ENCODE peak calls at places on chromosome 16, in six cellular contexts. S is WTC11, G is GM12878, J is H1, W is K562, P is HepG2. U is an unnamed sample.

GRCh38 chr16:57107324-57107922 is 15.0 kb downstream of the CPNE2 start:
- DNase-seq in S (no peak), G (no peak), J (no peak), W (no peak), P (no peak), U (no peak)

GRCh38 chr16:10485698-10486382 is 94.6 kb downstream of the EMP2 start:
- DNase-seq in S (no peak), G (no peak), J (no peak), W (no peak), P (no peak), U (no peak)

GRCh38 chr16:27617678-27618077 is 67.7 kb downstream of the KATNIP start:
- DNase-seq in S (no peak), G (no peak), J (no peak), W (no peak), P (no peak), U (no peak)

GRCh38 chr16:79483336-79483735 is 117.2 kb downstream of the MAF start:
- DNase-seq in S (no peak), G (no peak), J (no peak), W (no peak), P (no peak), U (no peak)

GRCh38 chr16:73183678-73184092 is 135.8 kb upstream of the ZFHX3 start:
- DNase-seq in S (no peak), G (no peak), J (no peak), W (no peak), P (no peak), U (no peak)

GRCh38 chr16:84562174-84562815 is 55.6 kb downstream of the COTL1 start:
- DNase-seq in S (no peak), G (peak), J (no peak), W (no peak), P (no peak), U (no peak)

GRCh38 chr16:79599837-79600635 is 501 bp downstream of the MAF start:
- DNase-seq in S (peak), G (no peak), J (peak), W (no peak), P (no peak), U (peak)

GRCh38 chr16:57372372-57373116 is at the start of gene CX3CL1:
- DNase-seq in S (peak), G (no peak), J (peak), W (no peak), P (peak), U (peak)

GRCh38 chr16:57137566-57138273 is 45.3 kb downstream of the CPNE2 start:
- DNase-seq in S (no peak), G (no peak), J (no peak), W (no peak), P (no peak), U (no peak)

GRCh38 chr16:15857779-15858560 is 1.1 kb upstream of the MYH11 start:
- DNase-seq in S (peak), G (no peak), J (peak), W (no peak), P (no peak), U (peak)

GRCh38 chr16:20675488-20676267 is 21.8 kb downstream of the ACSM1 start:
- DNase-seq in S (peak), G (peak), J (peak), W (no peak), P (peak), U (peak)

GRCh38 chr16:3774156-3774767 is 56.9 kb upstream of the TRAP1 start:
- DNase-seq in S (no peak), G (no peak), J (no peak), W (no peak), P (no peak), U (no peak)

GRCh38 chr16:28202147-28202746 is 9.5 kb downstream of the XPO6 start:
- DNase-seq in S (no peak), G (no peak), J (no peak), W (peak), P (no peak), U (peak)

GRCh38 chr16:85327731-85328664 is 215.7 kb upstream of the CIBAR2 start:
- DNase-seq in S (peak), G (no peak), J (peak), W (peak), P (no peak), U (peak)

DNA sequence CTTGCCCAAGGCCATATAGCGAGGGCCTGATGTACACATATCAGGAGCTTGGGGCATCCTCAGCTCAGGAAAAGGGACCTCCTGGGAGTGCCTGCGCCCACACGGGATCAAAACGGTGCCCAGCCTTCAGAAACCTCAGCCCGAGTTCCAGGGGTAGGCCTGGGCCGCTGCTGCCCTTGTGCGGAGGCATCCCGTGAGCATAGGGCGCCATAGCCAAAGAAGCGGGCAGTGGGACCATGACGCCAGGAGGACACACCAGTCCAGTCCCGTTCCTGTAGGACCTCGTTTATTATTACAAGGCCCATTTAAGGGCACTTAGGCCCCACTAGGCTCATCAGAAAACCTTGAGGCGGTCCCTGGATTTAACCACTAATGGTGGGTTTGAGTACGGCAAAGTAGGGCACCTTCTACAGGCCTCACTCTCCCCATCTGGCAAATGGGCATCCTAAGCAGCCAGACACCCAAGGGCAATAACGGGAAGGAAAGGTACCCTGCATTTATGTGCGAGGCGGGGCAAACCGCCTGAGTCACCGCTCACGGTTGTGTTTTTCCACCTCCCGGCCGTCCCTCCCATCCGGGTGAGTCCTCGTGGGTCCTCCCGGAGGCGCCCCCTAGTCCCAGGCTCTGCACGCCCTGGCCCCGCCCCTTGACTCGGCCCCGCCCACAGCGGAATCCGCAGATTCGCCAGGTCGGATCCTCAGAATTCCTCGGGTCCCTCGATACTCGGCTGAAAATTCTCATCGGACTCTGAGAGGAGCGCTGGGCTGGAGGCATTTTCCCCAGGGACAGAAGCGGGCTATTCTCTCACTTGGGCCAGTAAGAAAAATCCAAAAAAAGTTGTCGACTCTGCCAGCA is 726 bp upstream of the SETD1A start:
- DNase-seq in S (peak), G (no peak), J (peak), W (peak), P (peak), U (peak)
- TF ChIP-seq CTCF in S (no peak), G (peak), J (no peak), W (peak), P (peak), U (peak)

DNA sequence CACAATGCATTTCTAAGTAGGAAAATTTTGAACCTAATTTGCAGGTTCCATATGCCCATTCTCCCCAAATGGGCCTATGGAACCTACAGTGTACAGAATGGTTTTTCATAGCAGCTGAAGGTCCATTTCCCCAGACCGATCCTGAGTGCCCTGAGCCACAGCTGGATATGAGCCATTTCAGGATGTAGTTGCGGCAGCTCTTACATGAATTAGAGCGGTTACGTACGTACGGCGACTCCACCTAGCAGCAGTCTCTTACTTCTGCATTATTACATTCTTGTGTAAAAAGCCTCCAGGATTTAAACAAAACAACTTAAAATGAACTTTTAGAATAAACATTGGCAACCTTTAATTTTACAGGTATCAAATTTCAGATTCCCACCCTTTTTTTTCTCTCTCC is 225.3 kb downstream of the SNX29 start:
- DNase-seq in S (no peak), G (no peak), J (no peak), W (no peak), P (no peak), U (no peak)
- TF ChIP-seq CREB1 in S (no peak), G (no peak), J (no peak), W (no peak), P (no peak), U (no peak)

GRCh38 chr16:17194190-17194780 is 276.5 kb downstream of the XYLT1 start:
- DNase-seq in S (peak), G (no peak), J (peak), W (peak), P (no peak), U (peak)
- TF ChIP-seq CTCF in S (peak), G (peak), J (peak), W (peak), P (peak), U (peak)

DNA sequence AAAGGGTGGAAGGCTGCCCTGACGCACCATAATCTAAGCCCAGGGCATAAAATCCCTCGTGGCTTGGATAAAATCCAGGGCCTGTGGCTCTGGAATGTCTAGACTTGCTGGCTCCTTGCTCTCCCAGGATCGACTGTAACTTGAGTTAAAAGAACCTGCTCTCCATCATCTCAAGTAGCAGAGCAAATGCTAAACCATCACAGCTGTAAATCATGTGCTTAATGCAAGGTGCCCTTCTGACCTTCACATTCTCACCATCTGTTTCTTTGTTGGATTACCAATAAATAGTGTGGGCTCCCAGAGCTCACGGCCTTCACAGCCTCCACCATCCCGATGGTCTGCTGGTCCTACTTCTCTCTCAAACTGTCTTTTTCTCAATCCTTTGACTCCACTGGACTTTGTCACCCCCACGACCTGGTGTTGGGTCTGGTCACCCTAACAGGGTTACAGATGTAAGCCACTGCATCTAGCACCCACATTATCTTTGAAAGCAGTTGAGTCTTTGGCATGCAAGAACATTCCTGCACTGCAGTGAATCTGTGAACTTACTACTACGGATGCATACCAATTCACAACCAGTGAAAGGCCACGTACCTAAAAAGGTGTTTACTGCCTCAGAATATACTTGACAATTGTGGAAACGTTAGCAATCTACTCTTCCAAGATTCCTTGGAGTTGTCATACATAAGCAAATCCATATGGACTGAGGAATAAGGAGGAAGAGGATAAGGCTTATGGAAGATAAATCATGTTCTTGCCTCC is 15.3 kb downstream of the RSL1D1 start:
- DNase-seq in S (no peak), G (no peak), J (no peak), W (no peak), P (no peak), U (peak)
- TF ChIP-seq CREB1 in S (no peak), G (no peak), J (no peak), W (no peak), P (no peak), U (no peak)